ENCODE peak calls at places on chromosomes 1 and 21, in four cellular contexts. D is prostate gland, C is HCT116, T is transverse colon. M is an unnamed sample.

GRCh38 chr1:60952566-60953215 is 129.7 kb upstream of the NFIA start:
- DNase-seq in D (no peak), C (no peak), T (no peak), M (no peak)

GRCh38 chr1:94642617-94643315 is 101.2 kb upstream of the F3 start:
- DNase-seq in T (no peak), D (no peak), C (no peak), M (peak)

GRCh38 chr1:224726783-224727182 is 110.7 kb downstream of the CNIH3 start:
- DNase-seq in C (no peak), T (no peak), D (no peak), M (peak)

GRCh38 chr1:7333576-7333975 is 437.5 kb upstream of the VAMP3 start:
- DNase-seq in C (no peak), T (no peak), D (no peak), M (no peak)

GRCh38 chr21:42495765-42496119 is 282 bp downstream of the RSPH1 start:
- DNase-seq in C (no peak), D (no peak), T (peak), M (no peak)

GRCh38 chr21:34595457-34595856 is 19.5 kb downstream of the RCAN1 start:
- DNase-seq in C (no peak), T (no peak), D (no peak), M (no peak)

GRCh38 chr1:156308078-156308477 is 9.0 kb upstream of the VHLL start:
- DNase-seq in T (no peak), D (no peak), C (no peak), M (no peak)

GRCh38 chr1:239493736-239494285 is 107.4 kb downstream of the CHRM3 start:
- DNase-seq in T (no peak), C (no peak), D (no peak), M (no peak)

GRCh38 chr21:14308234-14308633 is 74.7 kb downstream of the HSPA13 start:
- DNase-seq in T (no peak), D (no peak), C (no peak), M (no peak)

GRCh38 chr21:26933448-26933847 is 33.4 kb downstream of the ADAMTS5 start:
- DNase-seq in C (no peak), D (no peak), T (no peak), M (no peak)

DNA sequence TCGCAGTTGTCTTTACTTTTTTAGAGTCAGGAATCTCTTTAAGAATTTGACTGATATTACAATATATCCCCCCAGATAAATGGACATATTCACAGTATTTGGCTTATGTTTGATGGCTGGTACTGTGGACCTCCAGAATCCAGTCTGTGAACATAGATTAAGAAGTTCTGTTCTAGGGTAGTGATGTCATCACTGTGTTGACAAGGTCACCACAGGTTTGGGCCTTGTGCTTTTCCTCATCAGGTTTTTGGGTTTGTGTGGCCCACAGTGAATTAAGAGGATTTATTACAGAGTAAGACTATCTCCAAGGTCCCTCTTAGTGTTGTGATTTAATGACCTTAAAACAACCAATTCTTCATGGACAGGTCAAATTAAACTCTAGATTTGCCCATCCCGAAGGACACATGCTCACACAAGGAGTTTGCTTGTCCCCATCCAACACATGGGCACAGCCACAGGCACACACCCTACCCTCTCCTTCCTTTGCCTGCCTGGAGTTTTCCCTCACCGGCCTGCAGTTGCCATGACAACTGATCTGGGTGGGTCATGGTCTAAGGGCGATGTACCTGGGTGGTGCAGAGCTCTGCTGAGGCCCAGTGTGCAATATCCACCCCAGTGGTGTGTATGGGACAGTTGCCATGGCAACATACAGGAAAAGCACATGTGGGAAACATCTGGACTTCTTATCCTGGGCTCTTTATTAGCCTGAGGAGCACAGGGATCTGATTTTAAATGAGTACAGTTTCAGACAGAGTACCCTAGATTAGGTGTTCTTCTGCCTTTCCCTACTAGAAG is 98.6 kb downstream of the NAV1 start:
- DNase-seq in T (no peak), D (no peak), C (no peak), M (no peak)
- TF ChIP-seq POLR2AphosphoS5 in T (no peak), D (no peak), C (no peak), M (no peak)

GRCh38 chr1:45583666-45584350 is at the start of gene NASP:
- DNase-seq in T (peak), C (peak), D (peak), M (peak)

GRCh38 chr1:45583264-45583665 is 576 bp upstream of the NASP start:
- DNase-seq in T (peak), C (peak), D (peak), M (peak)

GRCh38 chr1:45585496-45586075 is 1.7 kb downstream of the NASP start:
- DNase-seq in C (no peak), T (no peak), D (no peak), M (no peak)

GRCh38 chr1:45585110-45585426 is 1.2 kb downstream of the NASP start:
- DNase-seq in T (no peak), C (no peak), D (no peak), M (no peak)

GRCh38 chr1:45584351-45585109 is 689 bp downstream of the NASP start:
- DNase-seq in D (peak), T (peak), C (peak), M (peak)
- TF ChIP-seq CTCF in D (no peak), T (no peak), C (no peak), M (no peak)

GRCh38 chr1:27513958-27514357 is 24.0 kb upstream of the WASF2 start:
- DNase-seq in D (no peak), C (no peak), T (no peak), M (peak)
- H3K27ac ChIP-seq in D (no peak), C (no peak), T (no peak), M (peak)

DNA sequence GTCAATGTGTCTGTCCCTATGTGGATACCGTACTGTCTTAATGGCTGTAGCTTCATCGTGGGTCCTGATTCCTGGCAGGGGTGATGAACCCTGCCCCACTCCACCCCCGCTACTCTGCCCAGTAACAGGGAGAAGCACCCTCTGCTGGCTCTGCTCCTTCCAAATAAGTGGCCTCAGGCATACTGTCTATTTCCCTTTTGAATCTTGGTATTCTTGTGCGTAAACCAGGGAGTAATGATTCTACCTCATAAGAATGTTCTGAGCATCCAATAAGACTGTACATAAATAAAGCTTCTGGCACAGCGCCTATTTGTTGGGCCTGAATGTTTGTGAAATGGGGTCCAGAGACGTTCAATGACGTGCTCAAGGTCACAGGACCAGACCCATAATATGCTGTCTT is 35.2 kb upstream of the CTPS1 start:
- DNase-seq in T (peak), C (no peak), D (peak), M (no peak)
- TF ChIP-seq POLR2AphosphoS5 in T (peak), C (no peak), D (peak), M (no peak)

GRCh38 chr1:2470290-2471158 is 5.6 kb upstream of the PLCH2 start:
- DNase-seq in C (no peak), T (no peak), D (no peak), M (no peak)
- TF ChIP-seq CTCF in C (no peak), T (no peak), D (no peak), M (no peak)